ENCODE peak calls at places on chromosome 12, in five cellular contexts. D is stomach, V is ACHN, T is keratinocyte, N is kidney tubule cell. W is an unnamed sample.

GRCh38 chr12:53930591-53931255 is 7.9 kb upstream of the HOXC13 start:
- DNase-seq in D (no peak), V (no peak), T (no peak), N (no peak), W (no peak)

GRCh38 chr12:113086249-113087164 is 30.0 kb downstream of the DTX1 start:
- DNase-seq in D (no peak), V (no peak), T (no peak), N (peak; percentile 49), W (no peak)

GRCh38 chr12:68121143-68121542 is 38.4 kb downstream of the IFNG start:
- DNase-seq in D (no peak), V (no peak), T (no peak), N (no peak), W (no peak)

GRCh38 chr12:75345531-75345930 is 11.1 kb downstream of the GLIPR1L1 start:
- DNase-seq in D (no peak), V (no peak), T (no peak), N (no peak), W (no peak)

GRCh38 chr12:83149987-83150386 is 463.3 kb downstream of the TMTC2 start:
- DNase-seq in D (no peak), V (no peak), T (no peak), N (no peak), W (no peak)

GRCh38 chr12:71947645-71948105 is 9.0 kb downstream of the TPH2 start:
- DNase-seq in D (no peak), V (no peak), T (no peak), N (peak; percentile 89), W (peak; percentile 22)

GRCh38 chr12:92051441-92051840 is 94.2 kb downstream of the BTG1 start:
- DNase-seq in D (no peak), V (no peak), T (no peak), N (no peak), W (no peak)

GRCh38 chr12:47848853-47849252 is 29.1 kb upstream of the HDAC7 start:
- DNase-seq in D (no peak), V (no peak), T (no peak), N (no peak), W (no peak)

GRCh38 chr12:66683073-66683472 is 4.2 kb upstream of the GRIP1 start:
- DNase-seq in D (no peak), V (no peak), T (no peak), N (no peak), W (no peak)

GRCh38 chr12:109988274-109988673 is 7.9 kb downstream of the GIT2 start:
- DNase-seq in D (no peak), V (no peak), T (no peak), N (no peak), W (no peak)

GRCh38 chr12:131335456-131335855 is 375.4 kb upstream of the SFSWAP start:
- DNase-seq in D (no peak), V (no peak), T (no peak), N (no peak), W (no peak)

GRCh38 chr12:27549801-27550652 is 26.0 kb downstream of the PPFIBP1 start:
- DNase-seq in D (peak; percentile 81), V (peak; percentile 97), T (no peak), N (peak; percentile 87), W (peak; percentile 81)

GRCh38 chr12:45122776-45123380 is 72.0 kb upstream of the DBX2 start:
- DNase-seq in D (no peak), V (peak; percentile 64), T (no peak), N (peak; percentile 38), W (no peak)

GRCh38 chr12:7448099-7448498 is 4.1 kb upstream of the CD163L1 start:
- DNase-seq in D (no peak), V (no peak), T (no peak), N (no peak), W (no peak)

GRCh38 chr12:96907681-96908163 is 665 bp downstream of the NEDD1 start:
- DNase-seq in D (no peak), V (peak; percentile 53), T (no peak), N (peak; percentile 32), W (peak; percentile 40)

GRCh38 chr12:64663019-64663418 is 52.7 kb downstream of the RASSF3 start:
- DNase-seq in D (no peak), V (no peak), T (no peak), N (no peak), W (no peak)

GRCh38 chr12:47867496-47867941 is 37.3 kb downstream of the VDR start:
- DNase-seq in D (no peak), V (no peak), T (peak; percentile 38), N (peak; percentile 57), W (no peak)

GRCh38 chr12:55730447-55730820 is 1.6 kb upstream of the CD63 start:
- DNase-seq in D (no peak), V (no peak), T (no peak), N (no peak), W (no peak)

GRCh38 chr12:25903603-25904245 is 54.8 kb upstream of the RASSF8 start:
- DNase-seq in D (no peak), V (no peak), T (no peak), N (no peak), W (no peak)

GRCh38 chr12:39145175-39145999 is 240.0 kb upstream of the CPNE8 start:
- DNase-seq in D (peak; percentile 30), V (peak; percentile 77), T (no peak), N (peak; percentile 57), W (peak; percentile 68)

GRCh38 chr12:7039403-7039802 is 21.1 kb upstream of the C1S start:
- DNase-seq in D (no peak), V (no peak), T (no peak), N (no peak), W (no peak)

GRCh38 chr12:44403185-44403584 is 472.9 kb downstream of the NELL2 start:
- DNase-seq in D (no peak), V (no peak), T (no peak), N (no peak), W (no peak)

GRCh38 chr12:53047221-53048032 is 2.4 kb upstream of the TNS2 start:
- DNase-seq in D (peak; percentile 83), V (peak; percentile 89), T (no peak), N (peak; percentile 84), W (peak; percentile 70)

GRCh38 chr12:99111600-99111999 is 466.5 kb downstream of the APAF1 start:
- DNase-seq in D (no peak), V (no peak), T (no peak), N (no peak), W (no peak)

GRCh38 chr12:117986705-117987469 is 18.1 kb upstream of the KSR2 start:
- DNase-seq in D (no peak), V (peak; percentile 88), T (peak; percentile 80), N (peak; percentile 94), W (peak; percentile 94)

GRCh38 chr12:52052471-52053186 is 1.4 kb downstream of the NR4A1 start:
- DNase-seq in D (peak; percentile 77), V (no peak), T (no peak), N (peak; percentile 50), W (peak; percentile 22)

GRCh38 chr12:131611416-131612091 is 99.3 kb upstream of the SFSWAP start:
- DNase-seq in D (no peak), V (no peak), T (no peak), N (no peak), W (no peak)

GRCh38 chr12:29519585-29520182 is 22.2 kb upstream of the OVCH1 start:
- DNase-seq in D (no peak), V (peak; percentile 56), T (peak; percentile 4), N (peak; percentile 47), W (peak; percentile 38)

GRCh38 chr12:26699237-26699636 is 133.8 kb downstream of the ITPR2 start:
- DNase-seq in D (no peak), V (no peak), T (no peak), N (peak; percentile 19), W (no peak)

GRCh38 chr12:48472259-48472658 is at the start of gene ANP32D:
- DNase-seq in D (no peak), V (no peak), T (no peak), N (no peak), W (no peak)

GRCh38 chr12:76921891-76922664 is 43.3 kb upstream of the CSRP2 start:
- DNase-seq in D (no peak), V (no peak), T (no peak), N (no peak), W (no peak)

GRCh38 chr12:92696240-92696639 is 6.5 kb upstream of the PLEKHG7 start:
- DNase-seq in D (no peak), V (no peak), T (no peak), N (no peak), W (no peak)